ENCODE peak calls at places on chromosomes 11 and 22, in seven cellular contexts. One of them, this sample, is unnamed.

GRCh38 chr11:96207459-96208449 is 135.2 kb downstream of the MAML2 start:
- DNase-seq in NCI-H146: no peak
- DNase-seq in HS-27A: no peak
- DNase-seq in ACHN: no peak
- DNase-seq in NCI-H1436: no peak
- DNase-seq in activated naive CD4-positive, alpha-beta T cell treated with anti-CD3 and anti-CD28 coated beads for 36 hours: peak; percentile 49
- DNase-seq in amniotic stem cell: no peak
- DNase-seq in this sample: peak; percentile 71

GRCh38 chr22:49656291-49656851 is 171.3 kb downstream of the BRD1 start:
- DNase-seq in amniotic stem cell: no peak
- DNase-seq in HS-27A: no peak
- DNase-seq in activated naive CD4-positive, alpha-beta T cell treated with anti-CD3 and anti-CD28 coated beads for 36 hours: no peak
- DNase-seq in NCI-H146: no peak
- DNase-seq in ACHN: no peak
- DNase-seq in NCI-H1436: no peak
- DNase-seq in this sample: no peak

GRCh38 chr11:119148855-119149370 is at the start of gene ABCG4:
- DNase-seq in amniotic stem cell: no peak
- DNase-seq in NCI-H146: peak; percentile 51
- DNase-seq in HS-27A: no peak
- DNase-seq in activated naive CD4-positive, alpha-beta T cell treated with anti-CD3 and anti-CD28 coated beads for 36 hours: peak; percentile 23
- DNase-seq in ACHN: no peak
- DNase-seq in NCI-H1436: no peak
- DNase-seq in this sample: peak; percentile 50

GRCh38 chr11:79019981-79020380 is 420.8 kb downstream of the TENM4 start:
- DNase-seq in ACHN: no peak
- DNase-seq in amniotic stem cell: no peak
- DNase-seq in HS-27A: no peak
- DNase-seq in NCI-H146: no peak
- DNase-seq in NCI-H1436: no peak
- DNase-seq in activated naive CD4-positive, alpha-beta T cell treated with anti-CD3 and anti-CD28 coated beads for 36 hours: no peak
- DNase-seq in this sample: no peak

GRCh38 chr11:8352852-8353505 is 89.3 kb upstream of the LMO1 start:
- DNase-seq in NCI-H146: no peak
- DNase-seq in amniotic stem cell: no peak
- DNase-seq in HS-27A: no peak
- DNase-seq in activated naive CD4-positive, alpha-beta T cell treated with anti-CD3 and anti-CD28 coated beads for 36 hours: no peak
- DNase-seq in ACHN: no peak
- DNase-seq in NCI-H1436: no peak
- DNase-seq in this sample: no peak

GRCh38 chr11:32819187-32819586 is 10.5 kb upstream of the PRRG4 start:
- DNase-seq in HS-27A: no peak
- DNase-seq in ACHN: no peak
- DNase-seq in activated naive CD4-positive, alpha-beta T cell treated with anti-CD3 and anti-CD28 coated beads for 36 hours: no peak
- DNase-seq in amniotic stem cell: no peak
- DNase-seq in NCI-H146: no peak
- DNase-seq in NCI-H1436: no peak
- DNase-seq in this sample: no peak

GRCh38 chr22:24807284-24807950 is 1.4 kb downstream of the SGSM1 start:
- DNase-seq in amniotic stem cell: no peak
- DNase-seq in HS-27A: no peak
- DNase-seq in NCI-H146: no peak
- DNase-seq in NCI-H1436: no peak
- DNase-seq in ACHN: no peak
- DNase-seq in activated naive CD4-positive, alpha-beta T cell treated with anti-CD3 and anti-CD28 coated beads for 36 hours: no peak
- DNase-seq in this sample: no peak

GRCh38 chr11:6468712-6469495 is 4.8 kb downstream of the TRIM3 start:
- DNase-seq in ACHN: peak; percentile 79
- DNase-seq in amniotic stem cell: no peak
- DNase-seq in HS-27A: no peak
- DNase-seq in activated naive CD4-positive, alpha-beta T cell treated with anti-CD3 and anti-CD28 coated beads for 36 hours: peak; percentile 64
- DNase-seq in NCI-H146: peak; percentile 90
- DNase-seq in NCI-H1436: peak; percentile 92
- DNase-seq in this sample: peak; percentile 34

GRCh38 chr22:46430961-46431838 is 95.7 kb downstream of the TRMU start:
- DNase-seq in HS-27A: no peak
- DNase-seq in activated naive CD4-positive, alpha-beta T cell treated with anti-CD3 and anti-CD28 coated beads for 36 hours: no peak
- DNase-seq in NCI-H1436: no peak
- DNase-seq in amniotic stem cell: no peak
- DNase-seq in NCI-H146: no peak
- DNase-seq in ACHN: no peak
- DNase-seq in this sample: no peak

GRCh38 chr11:44457862-44458261 is 107.6 kb upstream of the CD82 start:
- DNase-seq in HS-27A: no peak
- DNase-seq in NCI-H1436: no peak
- DNase-seq in NCI-H146: no peak
- DNase-seq in ACHN: no peak
- DNase-seq in amniotic stem cell: no peak
- DNase-seq in activated naive CD4-positive, alpha-beta T cell treated with anti-CD3 and anti-CD28 coated beads for 36 hours: no peak
- DNase-seq in this sample: no peak

GRCh38 chr11:4140067-4140636 is 45.6 kb downstream of the RRM1 start:
- DNase-seq in HS-27A: no peak
- DNase-seq in NCI-H1436: no peak
- DNase-seq in activated naive CD4-positive, alpha-beta T cell treated with anti-CD3 and anti-CD28 coated beads for 36 hours: no peak
- DNase-seq in ACHN: no peak
- DNase-seq in amniotic stem cell: no peak
- DNase-seq in NCI-H146: no peak
- DNase-seq in this sample: no peak

GRCh38 chr11:103735497-103736032 is 300.9 kb upstream of the DDI1 start:
- DNase-seq in NCI-H146: no peak
- DNase-seq in HS-27A: no peak
- DNase-seq in activated naive CD4-positive, alpha-beta T cell treated with anti-CD3 and anti-CD28 coated beads for 36 hours: no peak
- DNase-seq in ACHN: no peak
- DNase-seq in NCI-H1436: no peak
- DNase-seq in amniotic stem cell: no peak
- DNase-seq in this sample: peak; percentile 39

GRCh38 chr11:134119094-134119493 is 50.2 kb downstream of the JAM3 start:
- DNase-seq in activated naive CD4-positive, alpha-beta T cell treated with anti-CD3 and anti-CD28 coated beads for 36 hours: no peak
- DNase-seq in amniotic stem cell: no peak
- DNase-seq in HS-27A: no peak
- DNase-seq in NCI-H146: no peak
- DNase-seq in ACHN: no peak
- DNase-seq in NCI-H1436: no peak
- DNase-seq in this sample: no peak

GRCh38 chr22:24142241-24142640 is 39.0 kb upstream of the SUSD2 start:
- DNase-seq in ACHN: no peak
- DNase-seq in activated naive CD4-positive, alpha-beta T cell treated with anti-CD3 and anti-CD28 coated beads for 36 hours: no peak
- DNase-seq in HS-27A: no peak
- DNase-seq in NCI-H1436: no peak
- DNase-seq in amniotic stem cell: no peak
- DNase-seq in NCI-H146: no peak
- DNase-seq in this sample: no peak

GRCh38 chr11:69598147-69598546 is 42.8 kb upstream of the CCND1 start:
- DNase-seq in NCI-H146: no peak
- DNase-seq in amniotic stem cell: no peak
- DNase-seq in activated naive CD4-positive, alpha-beta T cell treated with anti-CD3 and anti-CD28 coated beads for 36 hours: peak; percentile 10
- DNase-seq in NCI-H1436: no peak
- DNase-seq in HS-27A: peak; percentile 15
- DNase-seq in ACHN: peak; percentile 2
- DNase-seq in this sample: no peak

GRCh38 chr11:78310500-78310909 is 107.1 kb downstream of the GAB2 start:
- DNase-seq in amniotic stem cell: no peak
- DNase-seq in NCI-H146: no peak
- DNase-seq in NCI-H1436: no peak
- DNase-seq in HS-27A: no peak
- DNase-seq in activated naive CD4-positive, alpha-beta T cell treated with anti-CD3 and anti-CD28 coated beads for 36 hours: no peak
- DNase-seq in ACHN: no peak
- DNase-seq in this sample: peak; percentile 56

GRCh38 chr22:42649261-42650056 is at the start of gene CYB5R3:
- DNase-seq in amniotic stem cell: peak; percentile 62
- DNase-seq in NCI-H146: peak; percentile 69
- DNase-seq in ACHN: peak; percentile 85
- DNase-seq in activated naive CD4-positive, alpha-beta T cell treated with anti-CD3 and anti-CD28 coated beads for 36 hours: peak; percentile 87
- DNase-seq in HS-27A: no peak
- DNase-seq in NCI-H1436: peak; percentile 69
- DNase-seq in this sample: peak; percentile 91

GRCh38 chr11:110331626-110332025 is 35.2 kb upstream of the RDX start:
- DNase-seq in activated naive CD4-positive, alpha-beta T cell treated with anti-CD3 and anti-CD28 coated beads for 36 hours: no peak
- DNase-seq in HS-27A: no peak
- DNase-seq in NCI-H1436: no peak
- DNase-seq in amniotic stem cell: no peak
- DNase-seq in NCI-H146: no peak
- DNase-seq in ACHN: no peak
- DNase-seq in this sample: no peak

GRCh38 chr11:28715726-28716125 is 607.5 kb downstream of the METTL15 start:
- DNase-seq in ACHN: no peak
- DNase-seq in NCI-H1436: no peak
- DNase-seq in amniotic stem cell: no peak
- DNase-seq in HS-27A: no peak
- DNase-seq in activated naive CD4-positive, alpha-beta T cell treated with anti-CD3 and anti-CD28 coated beads for 36 hours: no peak
- DNase-seq in NCI-H146: no peak
- DNase-seq in this sample: peak; percentile 5

GRCh38 chr22:48574776-48575566 is 1252.7 kb downstream of the BRD1 start:
- DNase-seq in ACHN: peak; percentile 15
- DNase-seq in NCI-H1436: peak; percentile 76
- DNase-seq in activated naive CD4-positive, alpha-beta T cell treated with anti-CD3 and anti-CD28 coated beads for 36 hours: peak; percentile 41
- DNase-seq in amniotic stem cell: no peak
- DNase-seq in NCI-H146: peak; percentile 66
- DNase-seq in HS-27A: no peak
- DNase-seq in this sample: no peak

GRCh38 chr11:95378789-95379188 is 147.8 kb upstream of the SESN3 start:
- DNase-seq in amniotic stem cell: no peak
- DNase-seq in ACHN: no peak
- DNase-seq in activated naive CD4-positive, alpha-beta T cell treated with anti-CD3 and anti-CD28 coated beads for 36 hours: no peak
- DNase-seq in HS-27A: no peak
- DNase-seq in NCI-H1436: no peak
- DNase-seq in NCI-H146: no peak
- DNase-seq in this sample: no peak

GRCh38 chr22:44618400-44618799 is 83.6 kb upstream of the PRR5 start:
- DNase-seq in HS-27A: no peak
- DNase-seq in NCI-H1436: no peak
- DNase-seq in NCI-H146: peak; percentile 68
- DNase-seq in amniotic stem cell: no peak
- DNase-seq in activated naive CD4-positive, alpha-beta T cell treated with anti-CD3 and anti-CD28 coated beads for 36 hours: no peak
- DNase-seq in ACHN: no peak
- DNase-seq in this sample: no peak

GRCh38 chr11:20157768-20158167 is 2.5 kb downstream of the DBX1 start:
- DNase-seq in ACHN: no peak
- DNase-seq in NCI-H1436: no peak
- DNase-seq in amniotic stem cell: no peak
- DNase-seq in NCI-H146: no peak
- DNase-seq in HS-27A: no peak
- DNase-seq in activated naive CD4-positive, alpha-beta T cell treated with anti-CD3 and anti-CD28 coated beads for 36 hours: no peak
- DNase-seq in this sample: no peak

GRCh38 chr11:117839234-117839882 is 14.8 kb upstream of the FXYD2 start:
- DNase-seq in amniotic stem cell: no peak
- DNase-seq in NCI-H146: no peak
- DNase-seq in activated naive CD4-positive, alpha-beta T cell treated with anti-CD3 and anti-CD28 coated beads for 36 hours: no peak
- DNase-seq in NCI-H1436: no peak
- DNase-seq in HS-27A: no peak
- DNase-seq in ACHN: no peak
- DNase-seq in this sample: no peak

GRCh38 chr22:45308624-45309421 is 911 bp upstream of the FAM118A start:
- DNase-seq in NCI-H1436: no peak
- DNase-seq in activated naive CD4-positive, alpha-beta T cell treated with anti-CD3 and anti-CD28 coated beads for 36 hours: peak; percentile 55
- DNase-seq in ACHN: no peak
- DNase-seq in amniotic stem cell: no peak
- DNase-seq in HS-27A: no peak
- DNase-seq in NCI-H146: no peak
- DNase-seq in this sample: peak; percentile 53

GRCh38 chr11:48170840-48171233 is 45.8 kb upstream of the OR4B1 start:
- DNase-seq in activated naive CD4-positive, alpha-beta T cell treated with anti-CD3 and anti-CD28 coated beads for 36 hours: no peak
- DNase-seq in NCI-H1436: no peak
- DNase-seq in NCI-H146: no peak
- DNase-seq in amniotic stem cell: no peak
- DNase-seq in HS-27A: no peak
- DNase-seq in ACHN: no peak
- DNase-seq in this sample: no peak

GRCh38 chr11:60879104-60879503 is 11.8 kb downstream of the ZP1 start:
- DNase-seq in NCI-H146: no peak
- DNase-seq in HS-27A: no peak
- DNase-seq in activated naive CD4-positive, alpha-beta T cell treated with anti-CD3 and anti-CD28 coated beads for 36 hours: no peak
- DNase-seq in NCI-H1436: no peak
- DNase-seq in ACHN: no peak
- DNase-seq in amniotic stem cell: no peak
- DNase-seq in this sample: no peak

GRCh38 chr11:128052912-128053641 is 534.3 kb downstream of the ETS1 start:
- DNase-seq in HS-27A: no peak
- DNase-seq in amniotic stem cell: peak; percentile 19
- DNase-seq in activated naive CD4-positive, alpha-beta T cell treated with anti-CD3 and anti-CD28 coated beads for 36 hours: no peak
- DNase-seq in NCI-H1436: no peak
- DNase-seq in NCI-H146: no peak
- DNase-seq in ACHN: no peak
- DNase-seq in this sample: peak; percentile 67

This sample was measured in DMS53.